ENCODE peak calls at places on chromosome 11, in six cellular contexts. One of them, this sample, is unnamed.

GRCh38 chr11:70715636-70716035 is 317.3 kb downstream of the CTTN start:
- DNase-seq in Right ventricle myocardium inferior: peak; percentile 55
- DNase-seq in RCC 7860: no peak
- DNase-seq in GM04504: no peak
- DNase-seq in stimulated activated CD8-positive, alpha-beta memory T cell treated with anti-CD3 and anti-CD28 coated beads, Interleukin-15, amount 100 ng/mL, for 1 hour: no peak
- DNase-seq in Caco-2: no peak
- DNase-seq in this sample: no peak

GRCh38 chr11:85774256-85775097 is 36.5 kb downstream of the SYTL2 start:
- DNase-seq in stimulated activated CD8-positive, alpha-beta memory T cell treated with anti-CD3 and anti-CD28 coated beads, Interleukin-15, amount 100 ng/mL, for 1 hour: no peak
- DNase-seq in Right ventricle myocardium inferior: no peak
- DNase-seq in RCC 7860: no peak
- DNase-seq in GM04504: no peak
- DNase-seq in Caco-2: no peak
- DNase-seq in this sample: no peak

GRCh38 chr11:77611921-77612320 is 22.2 kb downstream of the AQP11 start:
- DNase-seq in Right ventricle myocardium inferior: no peak
- DNase-seq in GM04504: no peak
- DNase-seq in Caco-2: no peak
- DNase-seq in RCC 7860: no peak
- DNase-seq in stimulated activated CD8-positive, alpha-beta memory T cell treated with anti-CD3 and anti-CD28 coated beads, Interleukin-15, amount 100 ng/mL, for 1 hour: no peak
- DNase-seq in this sample: no peak

GRCh38 chr11:96061094-96061493 is 137.2 kb upstream of the MTMR2 start:
- DNase-seq in GM04504: no peak
- DNase-seq in stimulated activated CD8-positive, alpha-beta memory T cell treated with anti-CD3 and anti-CD28 coated beads, Interleukin-15, amount 100 ng/mL, for 1 hour: no peak
- DNase-seq in Caco-2: no peak
- DNase-seq in Right ventricle myocardium inferior: no peak
- DNase-seq in RCC 7860: no peak
- DNase-seq in this sample: no peak

GRCh38 chr11:33227578-33228261 is 29.5 kb upstream of the HIPK3 start:
- DNase-seq in RCC 7860: no peak
- DNase-seq in stimulated activated CD8-positive, alpha-beta memory T cell treated with anti-CD3 and anti-CD28 coated beads, Interleukin-15, amount 100 ng/mL, for 1 hour: no peak
- DNase-seq in Right ventricle myocardium inferior: no peak
- DNase-seq in GM04504: no peak
- DNase-seq in Caco-2: no peak
- DNase-seq in this sample: no peak

GRCh38 chr11:58730507-58731089 is 1.1 kb downstream of the GLYAT start:
- DNase-seq in Caco-2: no peak
- DNase-seq in RCC 7860: no peak
- DNase-seq in Right ventricle myocardium inferior: no peak
- DNase-seq in stimulated activated CD8-positive, alpha-beta memory T cell treated with anti-CD3 and anti-CD28 coated beads, Interleukin-15, amount 100 ng/mL, for 1 hour: no peak
- DNase-seq in GM04504: no peak
- DNase-seq in this sample: no peak

GRCh38 chr11:78325274-78325781 is 92.3 kb downstream of the GAB2 start:
- DNase-seq in RCC 7860: no peak
- DNase-seq in Right ventricle myocardium inferior: no peak
- DNase-seq in stimulated activated CD8-positive, alpha-beta memory T cell treated with anti-CD3 and anti-CD28 coated beads, Interleukin-15, amount 100 ng/mL, for 1 hour: no peak
- DNase-seq in GM04504: no peak
- DNase-seq in Caco-2: no peak
- DNase-seq in this sample: no peak

GRCh38 chr11:86050310-86050709 is 18.6 kb downstream of the PICALM start:
- DNase-seq in RCC 7860: no peak
- DNase-seq in Right ventricle myocardium inferior: no peak
- DNase-seq in stimulated activated CD8-positive, alpha-beta memory T cell treated with anti-CD3 and anti-CD28 coated beads, Interleukin-15, amount 100 ng/mL, for 1 hour: no peak
- DNase-seq in GM04504: no peak
- DNase-seq in Caco-2: no peak
- DNase-seq in this sample: no peak

GRCh38 chr11:56846631-56847400 is 98.3 kb upstream of the OR9G4 start:
- DNase-seq in Right ventricle myocardium inferior: no peak
- DNase-seq in Caco-2: no peak
- DNase-seq in GM04504: no peak
- DNase-seq in RCC 7860: no peak
- DNase-seq in stimulated activated CD8-positive, alpha-beta memory T cell treated with anti-CD3 and anti-CD28 coated beads, Interleukin-15, amount 100 ng/mL, for 1 hour: no peak
- DNase-seq in this sample: no peak

GRCh38 chr11:19389787-19390303 is 149.1 kb upstream of the E2F8 start:
- DNase-seq in GM04504: no peak
- DNase-seq in RCC 7860: no peak
- DNase-seq in Caco-2: peak; percentile 62
- DNase-seq in Right ventricle myocardium inferior: no peak
- DNase-seq in stimulated activated CD8-positive, alpha-beta memory T cell treated with anti-CD3 and anti-CD28 coated beads, Interleukin-15, amount 100 ng/mL, for 1 hour: no peak
- DNase-seq in this sample: peak; percentile 19

GRCh38 chr11:73072935-73073481 is 69.1 kb downstream of the FCHSD2 start:
- DNase-seq in Right ventricle myocardium inferior: no peak
- DNase-seq in GM04504: no peak
- DNase-seq in stimulated activated CD8-positive, alpha-beta memory T cell treated with anti-CD3 and anti-CD28 coated beads, Interleukin-15, amount 100 ng/mL, for 1 hour: no peak
- DNase-seq in RCC 7860: no peak
- DNase-seq in Caco-2: no peak
- DNase-seq in this sample: no peak

GRCh38 chr11:118623291-118623655 is 15.9 kb downstream of the PHLDB1 start:
- DNase-seq in Right ventricle myocardium inferior: no peak
- DNase-seq in Caco-2: no peak
- DNase-seq in GM04504: no peak
- DNase-seq in stimulated activated CD8-positive, alpha-beta memory T cell treated with anti-CD3 and anti-CD28 coated beads, Interleukin-15, amount 100 ng/mL, for 1 hour: no peak
- DNase-seq in RCC 7860: peak; percentile 75
- DNase-seq in this sample: no peak

GRCh38 chr11:61567286-61568061 is 13.4 kb downstream of the SYT7 start:
- DNase-seq in stimulated activated CD8-positive, alpha-beta memory T cell treated with anti-CD3 and anti-CD28 coated beads, Interleukin-15, amount 100 ng/mL, for 1 hour: peak; percentile 49
- DNase-seq in Right ventricle myocardium inferior: peak; percentile 90
- DNase-seq in GM04504: no peak
- DNase-seq in Caco-2: peak; percentile 90
- DNase-seq in RCC 7860: peak; percentile 4
- DNase-seq in this sample: peak; percentile 85

GRCh38 chr11:58774164-58774593 is 42.4 kb upstream of the GLYAT start:
- DNase-seq in RCC 7860: no peak
- DNase-seq in Caco-2: no peak
- DNase-seq in GM04504: no peak
- DNase-seq in Right ventricle myocardium inferior: no peak
- DNase-seq in stimulated activated CD8-positive, alpha-beta memory T cell treated with anti-CD3 and anti-CD28 coated beads, Interleukin-15, amount 100 ng/mL, for 1 hour: no peak
- DNase-seq in this sample: no peak

GRCh38 chr11:78080084-78080817 is 589 bp upstream of the NDUFC2 start:
- DNase-seq in Caco-2: no peak
- DNase-seq in stimulated activated CD8-positive, alpha-beta memory T cell treated with anti-CD3 and anti-CD28 coated beads, Interleukin-15, amount 100 ng/mL, for 1 hour: no peak
- DNase-seq in GM04504: no peak
- DNase-seq in Right ventricle myocardium inferior: no peak
- DNase-seq in RCC 7860: no peak
- DNase-seq in this sample: no peak

GRCh38 chr11:126601550-126602215 is 246.2 kb downstream of the ST3GAL4 start:
- DNase-seq in Caco-2: no peak
- DNase-seq in RCC 7860: no peak
- DNase-seq in stimulated activated CD8-positive, alpha-beta memory T cell treated with anti-CD3 and anti-CD28 coated beads, Interleukin-15, amount 100 ng/mL, for 1 hour: no peak
- DNase-seq in GM04504: no peak
- DNase-seq in Right ventricle myocardium inferior: no peak
- DNase-seq in this sample: no peak

GRCh38 chr11:129992161-129992944 is 10.3 kb downstream of the PRDM10 start:
- DNase-seq in Right ventricle myocardium inferior: no peak
- DNase-seq in GM04504: no peak
- DNase-seq in stimulated activated CD8-positive, alpha-beta memory T cell treated with anti-CD3 and anti-CD28 coated beads, Interleukin-15, amount 100 ng/mL, for 1 hour: no peak
- DNase-seq in RCC 7860: peak; percentile 7
- DNase-seq in Caco-2: peak; percentile 80
- DNase-seq in this sample: no peak

GRCh38 chr11:66546368-66546965 is at the start of gene ACTN3:
- DNase-seq in Right ventricle myocardium inferior: peak; percentile 75
- DNase-seq in RCC 7860: no peak
- DNase-seq in GM04504: no peak
- DNase-seq in Caco-2: no peak
- DNase-seq in stimulated activated CD8-positive, alpha-beta memory T cell treated with anti-CD3 and anti-CD28 coated beads, Interleukin-15, amount 100 ng/mL, for 1 hour: no peak
- DNase-seq in this sample: no peak

GRCh38 chr11:3627291-3627690 is 14.5 kb downstream of the ART5 start:
- DNase-seq in Right ventricle myocardium inferior: no peak
- DNase-seq in GM04504: peak; percentile 43
- DNase-seq in stimulated activated CD8-positive, alpha-beta memory T cell treated with anti-CD3 and anti-CD28 coated beads, Interleukin-15, amount 100 ng/mL, for 1 hour: no peak
- DNase-seq in Caco-2: no peak
- DNase-seq in RCC 7860: peak; percentile 96
- DNase-seq in this sample: no peak

GRCh38 chr11:26992031-26992541 is 1.8 kb upstream of the FIBIN start:
- DNase-seq in Right ventricle myocardium inferior: no peak
- DNase-seq in Caco-2: no peak
- DNase-seq in stimulated activated CD8-positive, alpha-beta memory T cell treated with anti-CD3 and anti-CD28 coated beads, Interleukin-15, amount 100 ng/mL, for 1 hour: no peak
- DNase-seq in RCC 7860: no peak
- DNase-seq in GM04504: peak; percentile 76
- DNase-seq in this sample: no peak

GRCh38 chr11:10747733-10748132 is 3.3 kb upstream of the CTR9 start:
- DNase-seq in Right ventricle myocardium inferior: no peak
- DNase-seq in GM04504: no peak
- DNase-seq in stimulated activated CD8-positive, alpha-beta memory T cell treated with anti-CD3 and anti-CD28 coated beads, Interleukin-15, amount 100 ng/mL, for 1 hour: no peak
- DNase-seq in RCC 7860: no peak
- DNase-seq in Caco-2: no peak
- DNase-seq in this sample: no peak

GRCh38 chr11:119359365-119360229 is 13.1 kb upstream of the MFRP start:
- DNase-seq in GM04504: no peak
- DNase-seq in RCC 7860: no peak
- DNase-seq in Caco-2: no peak
- DNase-seq in stimulated activated CD8-positive, alpha-beta memory T cell treated with anti-CD3 and anti-CD28 coated beads, Interleukin-15, amount 100 ng/mL, for 1 hour: no peak
- DNase-seq in Right ventricle myocardium inferior: peak; percentile 37
- DNase-seq in this sample: no peak

GRCh38 chr11:73168925-73169579 is 26.9 kb upstream of the FCHSD2 start:
- DNase-seq in Caco-2: no peak
- DNase-seq in GM04504: no peak
- DNase-seq in RCC 7860: no peak
- DNase-seq in stimulated activated CD8-positive, alpha-beta memory T cell treated with anti-CD3 and anti-CD28 coated beads, Interleukin-15, amount 100 ng/mL, for 1 hour: no peak
- DNase-seq in Right ventricle myocardium inferior: no peak
- DNase-seq in this sample: no peak

GRCh38 chr11:94185387-94186084 is 56.9 kb downstream of the PANX1 start:
- DNase-seq in RCC 7860: no peak
- DNase-seq in stimulated activated CD8-positive, alpha-beta memory T cell treated with anti-CD3 and anti-CD28 coated beads, Interleukin-15, amount 100 ng/mL, for 1 hour: no peak
- DNase-seq in Right ventricle myocardium inferior: no peak
- DNase-seq in Caco-2: no peak
- DNase-seq in GM04504: peak; percentile 72
- DNase-seq in this sample: no peak

GRCh38 chr11:10181811-10182210 is 112.2 kb downstream of the SBF2 start:
- DNase-seq in stimulated activated CD8-positive, alpha-beta memory T cell treated with anti-CD3 and anti-CD28 coated beads, Interleukin-15, amount 100 ng/mL, for 1 hour: no peak
- DNase-seq in Caco-2: no peak
- DNase-seq in RCC 7860: peak; percentile 47
- DNase-seq in Right ventricle myocardium inferior: no peak
- DNase-seq in GM04504: no peak
- DNase-seq in this sample: no peak

This sample was measured in activated CD8-positive, alpha-beta memory T cell treated with anti-CD3 and anti-CD28 coated beads for 24 hours.